ENCODE peak calls at places on chromosomes 7 and 10, in six cellular contexts. W is effector memory CD8-positive, alpha-beta T cell; H is activated CD8-positive, alpha-beta T cell treated with anti-CD3 and anti-CD28 coated beads for 36 hours; Q is Right ventricle myocardium superior; E is right lobe of liver; A is stimulated activated naive CD8-positive, alpha-beta T cell treated with anti-CD3 and anti-CD28 coated beads, Interleukin-15, amount 100 ng/mL, for 72 hours. D is an unnamed sample.

GRCh38 chr10:121681982-121682687 is 83.9 kb upstream of the FGFR2 start:
- ATAC-seq in H (no peak), W (no peak), E (no peak), A (no peak), Q (no peak), D (no peak)

GRCh38 chr7:117809958-117810357 is 63.3 kb downstream of the CTTNBP2 start:
- ATAC-seq in A (no peak), E (no peak), W (no peak), H (no peak), Q (peak), D (no peak)

GRCh38 chr10:10797467-10797866 is 220.2 kb upstream of the CELF2 start:
- ATAC-seq in H (no peak), Q (peak), W (no peak), A (no peak), E (no peak), D (no peak)

GRCh38 chr7:761631-762030 is 34.5 kb upstream of the PRKAR1B start:
- ATAC-seq in A (no peak), Q (no peak), W (no peak), H (no peak), E (no peak), D (no peak)

GRCh38 chr7:152076940-152077933 is 51.8 kb downstream of the GALNT11 start:
- ATAC-seq in H (no peak), E (peak), A (no peak), W (no peak), Q (peak), D (no peak)

GRCh38 chr10:58578366-58578765 is 65.7 kb downstream of the BICC1 start:
- ATAC-seq in W (no peak), Q (peak), H (no peak), E (no peak), A (no peak), D (no peak)

GRCh38 chr10:12482586-12482985 is 133.2 kb downstream of the CAMK1D start:
- ATAC-seq in Q (no peak), E (no peak), A (no peak), H (no peak), W (no peak), D (no peak)

GRCh38 chr10:46541017-46541661 is 15.3 kb downstream of the GPRIN2 start:
- ATAC-seq in W (no peak), Q (peak), H (no peak), E (peak), A (peak), D (no peak)

D was measured in stimulated activated memory B cell treated with anti-CD40 and anti-IgM and Interleukin-4, amounts not matched to agents 10 μg/mL and 1 μg/mL and 100 μg/mL, for 72 hours.